ENCODE peak calls at places on chromosomes 6 and 20, in ten cellular contexts. W, Z, K, X, M, U, P, V, I and T are unnamed samples.

GRCh38 chr6:55448446-55448845 is 121.2 kb downstream of the GFRAL start:
- DNase-seq in W (no peak), Z (no peak), K (peak), X (no peak), M (no peak), U (no peak), P (no peak), V (no peak), I (no peak), T (no peak)

GRCh38 chr6:25417206-25417605 is 138.0 kb downstream of the CARMIL1 start:
- DNase-seq in W (no peak), Z (no peak), K (no peak), X (no peak), M (no peak), U (no peak), P (no peak), V (no peak), I (no peak), T (no peak)

GRCh38 chr6:12138377-12138776 is 126.3 kb downstream of the HIVEP1 start:
- DNase-seq in W (no peak), Z (no peak), K (no peak), X (no peak), M (no peak), U (no peak), P (no peak), V (no peak), I (no peak), T (no peak)

GRCh38 chr6:169340395-169340794 is 86.7 kb upstream of the THBS2 start:
- DNase-seq in W (no peak), Z (peak), K (no peak), X (no peak), M (no peak), U (no peak), P (no peak), V (no peak), I (peak), T (no peak)

GRCh38 chr6:143400258-143401059 is 50.0 kb downstream of the ADAT2 start:
- DNase-seq in W (no peak), Z (peak), K (no peak), X (peak), M (no peak), U (peak), P (no peak), V (no peak), I (no peak), T (no peak)

GRCh38 chr6:7730852-7731251 is 5.0 kb downstream of the BMP6 start:
- DNase-seq in W (no peak), Z (peak), K (peak), X (no peak), M (peak), U (no peak), P (peak), V (no peak), I (peak), T (no peak)

GRCh38 chr20:3679749-3680700 is 1.8 kb downstream of the ADAM33 start:
- DNase-seq in W (no peak), Z (peak), K (peak), X (no peak), M (peak), U (peak), P (peak), V (no peak), I (peak), T (no peak)

GRCh38 chr6:30722280-30723112 is 2.3 kb downstream of the TUBB start:
- DNase-seq in W (peak), Z (peak), K (peak), X (peak), M (no peak), U (peak), P (no peak), V (peak), I (no peak), T (no peak)